ENCODE peak calls at places on chromosomes 6 and 20, in four cellular contexts. C is NCI-H510A treated with DMSO at 0.1 percent for 48 hours; E is putamen; I is activated T-cell treated with anti-CD3 and anti-CD28 coated beads, Interleukin-2, amount 50 U/mL, for 4 hours. U is an unnamed sample.

GRCh38 chr20:37758332-37758731 is 64.5 kb downstream of the CTNNBL1 start:
- DNase-seq in E (no peak), I (no peak), C (no peak), U (no peak)

GRCh38 chr20:51412333-51412761 is 130.2 kb downstream of the NFATC2 start:
- DNase-seq in I (no peak), E (no peak), C (no peak), U (no peak)

GRCh38 chr20:35091808-35092523 is 641 bp downstream of the TRPC4AP start:
- DNase-seq in C (no peak), I (no peak), E (no peak), U (no peak)

GRCh38 chr6:151265282-151265681 is 25.5 kb downstream of the AKAP12 start:
- DNase-seq in I (no peak), E (no peak), C (no peak), U (no peak)

GRCh38 chr6:129050086-129050485 is 167.1 kb downstream of the LAMA2 start:
- DNase-seq in I (no peak), E (no peak), C (no peak), U (no peak)

GRCh38 chr6:101069191-101069795 is 188.2 kb upstream of the ASCC3 start:
- DNase-seq in I (no peak), C (no peak), E (no peak), U (no peak)

GRCh38 chr6:122871079-122871478 is 82.0 kb downstream of the SMPDL3A start:
- DNase-seq in E (no peak), I (no peak), C (no peak), U (no peak)

GRCh38 chr6:22079788-22080187 is 217.0 kb downstream of the PRL start:
- DNase-seq in E (no peak), I (no peak), C (no peak), U (no peak)

GRCh38 chr20:40562031-40562430 is 127.0 kb downstream of the MAFB start:
- DNase-seq in C (no peak), E (no peak), I (no peak), U (peak; percentile 16)

GRCh38 chr6:52914516-52914915 is 5.0 kb upstream of the GSTA3 start:
- DNase-seq in I (no peak), E (no peak), C (no peak), U (no peak)

GRCh38 chr20:32285621-32286334 is 8.3 kb downstream of the KIF3B start:
- DNase-seq in C (no peak), I (peak; percentile 10), E (no peak), U (no peak)

GRCh38 chr6:96909826-96910225 is 12.1 kb upstream of the NDUFAF4 start:
- DNase-seq in C (no peak), I (no peak), E (no peak), U (no peak)

GRCh38 chr6:53565886-53566285 is 21.0 kb upstream of the GCLC start:
- DNase-seq in C (no peak), E (no peak), I (no peak), U (no peak)

GRCh38 chr20:43974665-43975064 is 60.0 kb downstream of the TOX2 start:
- DNase-seq in C (no peak), I (no peak), E (no peak), U (no peak)

U was measured in globus pallidus.